ENCODE peak calls at places on chromosomes 3 and 15, in four cellular contexts. M is WTC11, H is SK-N-SH, P is K562. R is an unnamed sample.

GRCh38 chr3:123444023-123444422 is 4.9 kb downstream of the ADCY5 start:
- DNase-seq in H (no peak), P (no peak), M (no peak), R (no peak)

GRCh38 chr15:92079647-92080255 is 226.2 kb downstream of the SLCO3A1 start:
- DNase-seq in H (no peak), M (no peak), P (no peak), R (no peak)

GRCh38 chr3:167650459-167650858 is 3.3 kb downstream of the WDR49 start:
- DNase-seq in P (no peak), M (no peak), H (no peak), R (no peak)

GRCh38 chr3:185282696-185283373 is 29.0 kb upstream of the EHHADH start:
- DNase-seq in P (no peak), H (peak), M (peak), R (peak)

GRCh38 chr15:75532413-75533250 is 46.5 kb downstream of the PTPN9 start:
- DNase-seq in P (peak), H (peak), M (peak), R (no peak)

GRCh38 chr3:58565621-58566397 is 11.4 kb downstream of the FAM107A start:
- DNase-seq in P (no peak), M (peak), H (no peak), R (no peak)

GRCh38 chr3:43207628-43208085 is 78.7 kb upstream of the SNRK start:
- DNase-seq in P (no peak), H (no peak), M (no peak), R (peak)

GRCh38 chr3:58242340-58242739 is 4.7 kb downstream of the ABHD6 start:
- DNase-seq in H (no peak), M (no peak), P (no peak), R (no peak)

GRCh38 chr15:43998607-43999006 is 171.8 kb downstream of the WDR76 start:
- DNase-seq in H (peak), P (no peak), M (no peak), R (no peak)

GRCh38 chr15:23686466-23687142 is 501 bp downstream of the NDN start:
- DNase-seq in M (peak), H (no peak), P (no peak), R (no peak)

GRCh38 chr3:142946861-142947260 is 16.6 kb downstream of the PAQR9 start:
- DNase-seq in P (no peak), H (no peak), M (no peak), R (no peak)

GRCh38 chr3:70999730-71000129 is 583.8 kb downstream of the FOXP1 start:
- DNase-seq in P (no peak), M (no peak), H (peak), R (no peak)
- TF ChIP-seq USF1 in P (no peak), M (no peak), H (no peak), R (no peak)

DNA sequence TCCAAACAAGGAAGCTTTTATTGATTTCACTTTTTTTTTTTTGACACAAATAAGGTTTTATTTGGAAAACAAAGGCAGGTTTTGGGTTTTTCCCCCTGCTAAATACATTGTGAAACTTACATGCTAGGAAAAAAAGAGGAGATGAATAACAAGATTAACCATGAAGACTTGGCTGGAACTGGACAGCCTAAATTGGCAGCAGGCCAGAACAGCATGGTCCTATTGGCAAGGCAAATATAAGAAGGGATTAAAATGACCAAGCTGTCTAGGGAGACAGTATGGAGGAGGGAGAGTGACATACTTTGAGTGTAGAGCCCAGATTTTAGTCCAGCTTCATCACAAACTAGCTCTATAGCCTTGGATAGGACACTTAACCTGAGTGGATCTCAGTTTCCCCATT is 63.9 kb upstream of the BBX start:
- DNase-seq in M (no peak), P (no peak), H (no peak), R (no peak)
- TF ChIP-seq USF1 in M (no peak), P (no peak), H (no peak), R (no peak)

GRCh38 chr3:24583004-24583403 is 88.4 kb upstream of the THRB start:
- DNase-seq in H (no peak), M (no peak), P (peak), R (no peak)

GRCh38 chr3:24578324-24578723 is 83.7 kb upstream of the THRB start:
- DNase-seq in M (no peak), H (no peak), P (no peak), R (no peak)

GRCh38 chr3:24573576-24573975 is 78.9 kb upstream of the THRB start:
- DNase-seq in H (no peak), P (no peak), M (no peak), R (no peak)

DNA sequence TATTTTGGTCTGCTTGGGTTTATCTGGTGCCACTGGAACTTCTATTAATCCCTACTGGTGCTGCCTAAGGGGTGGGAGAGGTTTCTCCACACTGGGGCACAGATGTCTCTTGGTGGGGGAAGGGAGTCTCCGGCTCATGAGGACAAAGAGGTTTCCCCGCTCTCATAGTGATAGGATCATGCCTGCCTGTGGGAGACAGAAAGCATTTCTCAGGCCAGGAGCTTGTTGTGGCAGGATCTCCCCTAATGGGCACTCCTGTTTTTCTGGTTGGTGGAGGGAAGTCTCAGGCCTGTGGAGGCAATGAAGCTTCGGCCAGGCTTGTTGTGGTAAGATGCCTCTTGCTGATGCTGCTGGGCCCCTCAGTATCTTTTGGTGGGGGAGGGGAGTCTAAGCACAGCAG is 84.4 kb upstream of the THRB start:
- DNase-seq in H (peak), P (peak), M (no peak), R (no peak)
- TF ChIP-seq USF1 in H (no peak), P (no peak), M (no peak), R (no peak)

GRCh38 chr3:138950701-138951100 is 3.7 kb downstream of the FOXL2NB start:
- DNase-seq in H (no peak), M (no peak), P (no peak), R (no peak)
- TF ChIP-seq USF1 in H (no peak), M (no peak), P (no peak), R (no peak)